ENCODE peak calls at places on chromosome X, in seven cellular contexts. R, C, M, K, S, I and V are unnamed samples.

GRCh38 chrX:72048515-72049455 is 82.9 kb downstream of the RTL5 start:
- DNase-seq in S (no peak), K (no peak), I (no peak), M (peak), R (no peak), C (no peak), V (no peak)

GRCh38 chrX:3271485-3272186 is 74.8 kb downstream of the MXRA5 start:
- DNase-seq in R (no peak), M (peak), S (no peak), C (no peak), K (no peak), I (peak), V (no peak)

GRCh38 chrX:66163849-66164401 is at the start of gene HEPH:
- DNase-seq in R (peak), I (peak), S (no peak), C (no peak), K (no peak), M (no peak), V (no peak)

GRCh38 chrX:151981129-151981528 is 6.7 kb upstream of the GABRE start:
- DNase-seq in S (no peak), C (no peak), I (peak), M (peak), R (no peak), K (no peak), V (no peak)

GRCh38 chrX:78327370-78328048 is at the start of gene CYSLTR1:
- DNase-seq in M (no peak), S (peak), I (no peak), K (peak), C (no peak), R (no peak), V (no peak)

GRCh38 chrX:109858602-109859341 is 125.7 kb upstream of the ACSL4 start:
- DNase-seq in K (no peak), S (no peak), M (no peak), R (no peak), C (no peak), I (no peak), V (no peak)

GRCh38 chrX:70313503-70313902 is 23.6 kb downstream of the KIF4A start:
- DNase-seq in R (no peak), S (no peak), C (no peak), M (no peak), K (no peak), I (peak), V (no peak)

GRCh38 chrX:151763711-151764110 is 29.2 kb downstream of the CNGA2 start:
- DNase-seq in K (no peak), R (no peak), C (no peak), S (no peak), I (no peak), M (no peak), V (no peak)

GRCh38 chrX:42704454-42704853 is 73.5 kb downstream of the PPP1R2C start:
- DNase-seq in M (no peak), I (peak), K (no peak), S (no peak), R (no peak), C (no peak), V (no peak)

GRCh38 chrX:129981207-129981553 is 1.3 kb upstream of the BCORL1 start:
- DNase-seq in I (no peak), S (no peak), M (no peak), K (peak), C (no peak), R (no peak), V (no peak)

GRCh38 chrX:129980043-129980442 is 2.4 kb upstream of the BCORL1 start:
- DNase-seq in C (peak), R (peak), M (no peak), I (no peak), S (peak), K (peak), V (no peak)

GRCh38 chrX:129979207-129979920 is 3.1 kb upstream of the BCORL1 start:
- DNase-seq in S (no peak), I (no peak), M (no peak), R (peak), K (no peak), C (no peak), V (no peak)

GRCh38 chrX:129981752-129982299 is 609 bp upstream of the BCORL1 start:
- DNase-seq in R (peak), C (no peak), S (peak), M (no peak), I (no peak), K (no peak), V (no peak)

DNA sequence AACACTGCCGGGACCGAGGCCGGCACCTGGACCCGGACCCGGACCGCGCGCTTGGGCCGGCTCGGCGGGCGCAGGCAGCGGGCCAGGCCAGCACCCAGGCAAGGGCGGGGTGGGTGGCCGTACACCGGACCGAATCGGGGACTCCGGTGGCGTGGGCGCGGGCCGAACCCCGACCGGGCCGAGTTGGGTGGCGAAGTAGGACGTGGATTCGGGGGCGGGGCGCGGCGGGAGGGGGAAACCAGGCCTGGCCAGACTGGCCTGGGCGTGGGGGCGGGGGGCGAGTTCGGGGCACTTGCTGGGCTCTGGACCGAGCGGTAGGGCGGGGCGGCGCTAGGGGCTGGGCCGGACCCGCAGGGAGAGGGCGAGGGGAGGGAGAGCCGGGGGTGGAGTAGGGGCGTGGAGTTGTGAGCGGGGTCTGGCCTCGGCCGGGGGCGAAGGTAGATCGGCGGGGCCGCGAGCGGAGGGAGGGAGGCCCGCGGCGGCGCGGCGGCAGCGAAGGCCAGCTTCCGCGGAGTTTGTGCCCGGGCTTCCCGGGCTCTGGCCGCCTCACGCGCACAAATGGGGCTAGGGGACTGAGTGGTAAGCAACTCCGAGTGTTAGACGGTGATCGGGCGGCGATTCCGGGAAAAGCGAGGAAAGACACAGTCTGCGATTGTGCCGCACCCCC is 1.8 kb upstream of the BCORL1 start:
- DNase-seq in K (peak), R (peak), I (no peak), M (peak), S (peak), C (peak), V (peak)
- TF ChIP-seq POLR2A in K (no peak), R (peak), I (no peak), M (peak), S (peak), C (peak), V (peak)

GRCh38 chrX:100819837-100820666 is at the start of gene CSTF2:
- DNase-seq in M (peak), K (peak), S (peak), I (peak), R (peak), C (peak), V (peak)
- TF ChIP-seq POLR2A in M (peak), K (no peak), S (peak), I (no peak), R (no peak), C (peak), V (peak)

GRCh38 chrX:104156630-104157529 is at the start of gene SLC25A53:
- DNase-seq in I (peak), R (peak), K (peak), M (peak), C (peak), S (peak), V (peak)
- TF ChIP-seq POLR2A in I (peak), R (peak), K (peak), M (peak), C (peak), S (peak), V (no peak)

DNA sequence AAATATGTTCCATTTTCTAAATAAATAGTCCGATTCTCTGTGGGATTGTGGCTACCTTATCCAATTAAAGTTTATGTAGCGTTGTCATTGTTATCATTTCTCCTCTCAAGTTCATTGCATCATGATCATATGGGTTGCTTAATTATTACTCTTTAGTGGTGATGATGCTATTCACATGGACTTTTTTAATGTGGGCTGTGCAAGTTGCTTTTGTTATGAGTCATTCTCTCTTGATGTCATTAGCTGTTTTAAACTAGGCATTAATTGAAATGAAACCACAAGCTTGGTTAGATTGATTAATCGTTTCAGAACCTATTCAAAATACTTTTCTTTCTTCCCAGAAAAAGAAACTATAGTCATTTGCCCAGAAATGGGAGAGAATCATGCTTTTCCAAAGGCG is 38.2 kb downstream of the NHS start:
- DNase-seq in R (no peak), S (no peak), M (peak), C (no peak), K (no peak), I (peak), V (no peak)
- TF ChIP-seq POLR2A in R (no peak), S (no peak), M (no peak), C (no peak), K (no peak), I (no peak), V (no peak)

GRCh38 chrX:47196098-47196497 is 2.5 kb downstream of the UBA1 start:
- DNase-seq in S (no peak), C (no peak), M (no peak), K (no peak), I (no peak), R (no peak), V (no peak)

GRCh38 chrX:47194388-47194787 is 759 bp downstream of the UBA1 start:
- DNase-seq in K (no peak), M (no peak), R (no peak), I (no peak), C (no peak), S (no peak), V (no peak)

GRCh38 chrX:47191331-47191730 is 2.3 kb upstream of the UBA1 start:
- DNase-seq in I (no peak), M (no peak), K (no peak), S (peak), R (no peak), C (peak), V (no peak)

GRCh38 chrX:47191806-47192401 is 1.7 kb upstream of the UBA1 start:
- DNase-seq in S (peak), M (no peak), C (no peak), R (no peak), K (no peak), I (no peak), V (no peak)

GRCh38 chrX:47193475-47194241 is at the start of gene UBA1:
- DNase-seq in S (peak), M (peak), I (peak), C (peak), K (peak), R (peak), V (peak)
- TF ChIP-seq POLR2A in S (peak), M (peak), I (peak), C (peak), K (peak), R (peak), V (peak)

DNA sequence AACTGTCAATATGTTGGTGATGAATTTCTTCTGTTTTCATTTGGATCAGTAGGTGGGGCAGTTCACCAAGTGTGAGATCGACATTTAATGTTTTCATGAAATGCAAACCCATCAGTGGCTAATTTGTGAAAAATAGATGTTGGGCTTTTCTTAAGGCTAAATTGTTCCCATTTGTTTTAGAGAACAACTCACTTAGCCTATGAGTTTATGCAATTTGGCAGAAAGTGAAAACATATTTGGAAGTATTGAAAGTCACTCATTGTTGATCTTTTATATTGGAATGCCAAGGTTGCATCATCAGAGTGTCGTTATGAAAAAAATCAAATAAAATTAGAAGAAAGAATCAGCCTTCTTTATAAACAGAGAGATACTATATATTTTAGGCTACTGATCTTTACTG is 132.4 kb downstream of the RPA4 start:
- DNase-seq in K (no peak), C (no peak), R (no peak), I (no peak), M (no peak), S (no peak), V (no peak)
- TF ChIP-seq POLR2A in K (no peak), C (no peak), R (no peak), I (no peak), M (no peak), S (no peak), V (no peak)

GRCh38 chrX:101764538-101764937 is 104.9 kb upstream of the ARMCX2 start:
- DNase-seq in I (no peak), K (no peak), M (no peak), C (no peak), S (no peak), R (no peak), V (no peak)
- TF ChIP-seq POLR2A in I (no peak), K (no peak), M (no peak), C (no peak), S (no peak), R (no peak), V (no peak)

GRCh38 chrX:12979630-12980015 is 4.7 kb downstream of the TMSB4X start:
- DNase-seq in S (no peak), C (no peak), M (no peak), K (no peak), I (peak), R (no peak), V (no peak)

GRCh38 chrX:12977761-12978204 is 2.9 kb downstream of the TMSB4X start:
- DNase-seq in R (no peak), C (no peak), K (no peak), I (no peak), S (no peak), M (no peak), V (no peak)

GRCh38 chrX:12979011-12979629 is 4.2 kb downstream of the TMSB4X start:
- DNase-seq in R (no peak), C (no peak), M (no peak), I (no peak), S (no peak), K (no peak), V (no peak)

GRCh38 chrX:12975999-12976558 is 1.2 kb downstream of the TMSB4X start:
- DNase-seq in I (peak), K (peak), S (peak), M (peak), C (peak), R (peak), V (no peak)

GRCh38 chrX:12978205-12979010 is 3.5 kb downstream of the TMSB4X start:
- DNase-seq in R (peak), S (peak), M (peak), C (peak), I (peak), K (peak), V (no peak)
- TF ChIP-seq POLR2A in R (no peak), S (no peak), M (peak), C (peak), I (peak), K (no peak), V (peak)